ENCODE peak calls at places on chromosomes 6 and 20, in five cellular contexts. One of them, this sample, is unnamed.

GRCh38 chr6:143427109-143427817 is 23.2 kb downstream of the ADAT2 start:
- DNase-seq in mesendoderm: peak
- DNase-seq in foreskin keratinocyte: peak
- DNase-seq in MM.1S: peak
- DNase-seq in activated naive CD4-positive, alpha-beta T cell treated with anti-CD3 and anti-CD28 coated beads, Interleukin-2, amount 50 U/mL, for 16 hours: peak
- DNase-seq in this sample: peak

GRCh38 chr20:63499333-63499969 is 568 bp upstream of the EEF1A2 start:
- DNase-seq in activated naive CD4-positive, alpha-beta T cell treated with anti-CD3 and anti-CD28 coated beads, Interleukin-2, amount 50 U/mL, for 16 hours: no peak
- DNase-seq in mesendoderm: no peak
- DNase-seq in foreskin keratinocyte: no peak
- DNase-seq in MM.1S: no peak
- DNase-seq in this sample: peak

GRCh38 chr6:143457563-143458359 is 7.2 kb downstream of the PEX3 start:
- DNase-seq in mesendoderm: peak
- DNase-seq in activated naive CD4-positive, alpha-beta T cell treated with anti-CD3 and anti-CD28 coated beads, Interleukin-2, amount 50 U/mL, for 16 hours: no peak
- DNase-seq in foreskin keratinocyte: peak
- DNase-seq in MM.1S: no peak
- DNase-seq in this sample: no peak

GRCh38 chr6:140079328-140079727 is 704.9 kb upstream of the CITED2 start:
- DNase-seq in foreskin keratinocyte: no peak
- DNase-seq in activated naive CD4-positive, alpha-beta T cell treated with anti-CD3 and anti-CD28 coated beads, Interleukin-2, amount 50 U/mL, for 16 hours: no peak
- DNase-seq in mesendoderm: peak
- DNase-seq in MM.1S: no peak
- DNase-seq in this sample: no peak

GRCh38 chr6:139533573-139534471 is 159.4 kb upstream of the CITED2 start:
- DNase-seq in activated naive CD4-positive, alpha-beta T cell treated with anti-CD3 and anti-CD28 coated beads, Interleukin-2, amount 50 U/mL, for 16 hours: no peak
- DNase-seq in foreskin keratinocyte: peak
- DNase-seq in MM.1S: peak
- DNase-seq in mesendoderm: peak
- DNase-seq in this sample: no peak

GRCh38 chr20:8131598-8132014 is 460 bp upstream of the PLCB1 start:
- DNase-seq in mesendoderm: no peak
- DNase-seq in MM.1S: peak
- DNase-seq in activated naive CD4-positive, alpha-beta T cell treated with anti-CD3 and anti-CD28 coated beads, Interleukin-2, amount 50 U/mL, for 16 hours: no peak
- DNase-seq in foreskin keratinocyte: peak
- DNase-seq in this sample: no peak

GRCh38 chr6:117463762-117464665 is 18.5 kb upstream of the DCBLD1 start:
- DNase-seq in activated naive CD4-positive, alpha-beta T cell treated with anti-CD3 and anti-CD28 coated beads, Interleukin-2, amount 50 U/mL, for 16 hours: no peak
- DNase-seq in mesendoderm: no peak
- DNase-seq in MM.1S: no peak
- DNase-seq in foreskin keratinocyte: peak
- DNase-seq in this sample: no peak

GRCh38 chr6:168404560-168404959 is 36.4 kb upstream of the SMOC2 start:
- DNase-seq in foreskin keratinocyte: no peak
- DNase-seq in MM.1S: no peak
- DNase-seq in mesendoderm: no peak
- DNase-seq in activated naive CD4-positive, alpha-beta T cell treated with anti-CD3 and anti-CD28 coated beads, Interleukin-2, amount 50 U/mL, for 16 hours: no peak
- DNase-seq in this sample: no peak

GRCh38 chr6:163991326-163991725 is 576.8 kb downstream of the QKI start:
- DNase-seq in MM.1S: no peak
- DNase-seq in activated naive CD4-positive, alpha-beta T cell treated with anti-CD3 and anti-CD28 coated beads, Interleukin-2, amount 50 U/mL, for 16 hours: no peak
- DNase-seq in foreskin keratinocyte: no peak
- DNase-seq in mesendoderm: no peak
- DNase-seq in this sample: no peak

GRCh38 chr6:52612336-52613096 is 35.7 kb upstream of the TRAM2 start:
- DNase-seq in MM.1S: no peak
- DNase-seq in foreskin keratinocyte: no peak
- DNase-seq in mesendoderm: peak
- DNase-seq in activated naive CD4-positive, alpha-beta T cell treated with anti-CD3 and anti-CD28 coated beads, Interleukin-2, amount 50 U/mL, for 16 hours: no peak
- DNase-seq in this sample: peak

GRCh38 chr20:52267418-52267817 is 75.8 kb upstream of the ZFP64 start:
- DNase-seq in foreskin keratinocyte: no peak
- DNase-seq in mesendoderm: no peak
- DNase-seq in MM.1S: no peak
- DNase-seq in activated naive CD4-positive, alpha-beta T cell treated with anti-CD3 and anti-CD28 coated beads, Interleukin-2, amount 50 U/mL, for 16 hours: no peak
- DNase-seq in this sample: no peak

GRCh38 chr6:97841763-97842162 is 558.7 kb upstream of the MMS22L start:
- DNase-seq in activated naive CD4-positive, alpha-beta T cell treated with anti-CD3 and anti-CD28 coated beads, Interleukin-2, amount 50 U/mL, for 16 hours: no peak
- DNase-seq in foreskin keratinocyte: no peak
- DNase-seq in mesendoderm: no peak
- DNase-seq in MM.1S: no peak
- DNase-seq in this sample: no peak

GRCh38 chr20:21342656-21343345 is 39.7 kb downstream of the XRN2 start:
- DNase-seq in foreskin keratinocyte: no peak
- DNase-seq in MM.1S: no peak
- DNase-seq in activated naive CD4-positive, alpha-beta T cell treated with anti-CD3 and anti-CD28 coated beads, Interleukin-2, amount 50 U/mL, for 16 hours: no peak
- DNase-seq in mesendoderm: no peak
- DNase-seq in this sample: peak

GRCh38 chr6:83199865-83200230 is 6.7 kb downstream of the RWDD2A start:
- DNase-seq in mesendoderm: no peak
- DNase-seq in MM.1S: no peak
- DNase-seq in foreskin keratinocyte: peak
- DNase-seq in activated naive CD4-positive, alpha-beta T cell treated with anti-CD3 and anti-CD28 coated beads, Interleukin-2, amount 50 U/mL, for 16 hours: no peak
- DNase-seq in this sample: no peak

GRCh38 chr6:21468487-21468886 is 125.1 kb upstream of the SOX4 start:
- DNase-seq in activated naive CD4-positive, alpha-beta T cell treated with anti-CD3 and anti-CD28 coated beads, Interleukin-2, amount 50 U/mL, for 16 hours: no peak
- DNase-seq in foreskin keratinocyte: no peak
- DNase-seq in MM.1S: no peak
- DNase-seq in mesendoderm: no peak
- DNase-seq in this sample: peak

GRCh38 chr20:43558412-43559146 is at the start of gene SGK2:
- DNase-seq in foreskin keratinocyte: no peak
- DNase-seq in MM.1S: no peak
- DNase-seq in mesendoderm: peak
- DNase-seq in activated naive CD4-positive, alpha-beta T cell treated with anti-CD3 and anti-CD28 coated beads, Interleukin-2, amount 50 U/mL, for 16 hours: no peak
- DNase-seq in this sample: no peak

GRCh38 chr20:7609250-7609649 is 331.0 kb downstream of the HAO1 start:
- DNase-seq in mesendoderm: no peak
- DNase-seq in activated naive CD4-positive, alpha-beta T cell treated with anti-CD3 and anti-CD28 coated beads, Interleukin-2, amount 50 U/mL, for 16 hours: no peak
- DNase-seq in MM.1S: no peak
- DNase-seq in foreskin keratinocyte: no peak
- DNase-seq in this sample: no peak

GRCh38 chr6:107532707-107533106 is 42.8 kb downstream of the SOBP start:
- DNase-seq in mesendoderm: no peak
- DNase-seq in foreskin keratinocyte: no peak
- DNase-seq in MM.1S: no peak
- DNase-seq in activated naive CD4-positive, alpha-beta T cell treated with anti-CD3 and anti-CD28 coated beads, Interleukin-2, amount 50 U/mL, for 16 hours: no peak
- DNase-seq in this sample: no peak

GRCh38 chr6:149680490-149680889 is 32.0 kb upstream of the KATNA1 start:
- DNase-seq in foreskin keratinocyte: no peak
- DNase-seq in activated naive CD4-positive, alpha-beta T cell treated with anti-CD3 and anti-CD28 coated beads, Interleukin-2, amount 50 U/mL, for 16 hours: no peak
- DNase-seq in mesendoderm: no peak
- DNase-seq in MM.1S: no peak
- DNase-seq in this sample: no peak

GRCh38 chr20:25280051-25280573 is 32.2 kb downstream of the PYGB start:
- DNase-seq in MM.1S: no peak
- DNase-seq in foreskin keratinocyte: no peak
- DNase-seq in activated naive CD4-positive, alpha-beta T cell treated with anti-CD3 and anti-CD28 coated beads, Interleukin-2, amount 50 U/mL, for 16 hours: peak
- DNase-seq in mesendoderm: no peak
- DNase-seq in this sample: no peak

GRCh38 chr20:30168025-30168799 is 1089.3 kb upstream of the DEFB115 start:
- DNase-seq in activated naive CD4-positive, alpha-beta T cell treated with anti-CD3 and anti-CD28 coated beads, Interleukin-2, amount 50 U/mL, for 16 hours: peak
- DNase-seq in mesendoderm: no peak
- DNase-seq in MM.1S: no peak
- DNase-seq in foreskin keratinocyte: no peak
- DNase-seq in this sample: no peak

GRCh38 chr20:42612262-42612661 is 577.4 kb downstream of the PTPRT start:
- DNase-seq in MM.1S: no peak
- DNase-seq in activated naive CD4-positive, alpha-beta T cell treated with anti-CD3 and anti-CD28 coated beads, Interleukin-2, amount 50 U/mL, for 16 hours: no peak
- DNase-seq in foreskin keratinocyte: no peak
- DNase-seq in mesendoderm: no peak
- DNase-seq in this sample: no peak

GRCh38 chr6:117605169-117605826 is 3.0 kb upstream of the GOPC start:
- DNase-seq in MM.1S: peak
- DNase-seq in activated naive CD4-positive, alpha-beta T cell treated with anti-CD3 and anti-CD28 coated beads, Interleukin-2, amount 50 U/mL, for 16 hours: peak
- DNase-seq in foreskin keratinocyte: peak
- DNase-seq in mesendoderm: peak
- DNase-seq in this sample: peak

GRCh38 chr6:142763205-142763604 is 181.8 kb downstream of the HIVEP2 start:
- DNase-seq in MM.1S: no peak
- DNase-seq in mesendoderm: no peak
- DNase-seq in activated naive CD4-positive, alpha-beta T cell treated with anti-CD3 and anti-CD28 coated beads, Interleukin-2, amount 50 U/mL, for 16 hours: no peak
- DNase-seq in foreskin keratinocyte: peak
- DNase-seq in this sample: no peak

GRCh38 chr20:41364236-41364855 is 2.3 kb downstream of the EMILIN3 start:
- DNase-seq in activated naive CD4-positive, alpha-beta T cell treated with anti-CD3 and anti-CD28 coated beads, Interleukin-2, amount 50 U/mL, for 16 hours: no peak
- DNase-seq in MM.1S: no peak
- DNase-seq in mesendoderm: no peak
- DNase-seq in foreskin keratinocyte: no peak
- DNase-seq in this sample: no peak

GRCh38 chr6:453152-453551 is 61.6 kb downstream of the IRF4 start:
- DNase-seq in mesendoderm: no peak
- DNase-seq in foreskin keratinocyte: no peak
- DNase-seq in activated naive CD4-positive, alpha-beta T cell treated with anti-CD3 and anti-CD28 coated beads, Interleukin-2, amount 50 U/mL, for 16 hours: no peak
- DNase-seq in MM.1S: no peak
- DNase-seq in this sample: peak

GRCh38 chr6:90028080-90028778 is 134.0 kb downstream of the GJA10 start:
- DNase-seq in MM.1S: no peak
- DNase-seq in mesendoderm: no peak
- DNase-seq in activated naive CD4-positive, alpha-beta T cell treated with anti-CD3 and anti-CD28 coated beads, Interleukin-2, amount 50 U/mL, for 16 hours: no peak
- DNase-seq in foreskin keratinocyte: no peak
- DNase-seq in this sample: peak

GRCh38 chr20:13259921-13260320 is 38.8 kb downstream of the ISM1 start:
- DNase-seq in mesendoderm: no peak
- DNase-seq in foreskin keratinocyte: no peak
- DNase-seq in MM.1S: no peak
- DNase-seq in activated naive CD4-positive, alpha-beta T cell treated with anti-CD3 and anti-CD28 coated beads, Interleukin-2, amount 50 U/mL, for 16 hours: no peak
- DNase-seq in this sample: peak

GRCh38 chr6:148700713-148701392 is 46.0 kb upstream of the UST start:
- DNase-seq in mesendoderm: peak
- DNase-seq in foreskin keratinocyte: peak
- DNase-seq in activated naive CD4-positive, alpha-beta T cell treated with anti-CD3 and anti-CD28 coated beads, Interleukin-2, amount 50 U/mL, for 16 hours: no peak
- DNase-seq in MM.1S: peak
- DNase-seq in this sample: no peak

GRCh38 chr6:96927660-96928059 is 3.1 kb downstream of the KLHL32 start:
- DNase-seq in mesendoderm: no peak
- DNase-seq in activated naive CD4-positive, alpha-beta T cell treated with anti-CD3 and anti-CD28 coated beads, Interleukin-2, amount 50 U/mL, for 16 hours: no peak
- DNase-seq in foreskin keratinocyte: no peak
- DNase-seq in MM.1S: no peak
- DNase-seq in this sample: no peak

GRCh38 chr6:25578538-25578937 is 73.5 kb upstream of the SCGN start:
- DNase-seq in activated naive CD4-positive, alpha-beta T cell treated with anti-CD3 and anti-CD28 coated beads, Interleukin-2, amount 50 U/mL, for 16 hours: no peak
- DNase-seq in MM.1S: no peak
- DNase-seq in mesendoderm: no peak
- DNase-seq in foreskin keratinocyte: no peak
- DNase-seq in this sample: no peak

GRCh38 chr20:63835031-63835858 is 4.2 kb upstream of the ZBTB46 start:
- DNase-seq in mesendoderm: peak
- DNase-seq in MM.1S: no peak
- DNase-seq in foreskin keratinocyte: peak
- DNase-seq in activated naive CD4-positive, alpha-beta T cell treated with anti-CD3 and anti-CD28 coated beads, Interleukin-2, amount 50 U/mL, for 16 hours: no peak
- DNase-seq in this sample: peak

GRCh38 chr20:57268399-57269076 is 2.1 kb upstream of the BMP7 start:
- DNase-seq in MM.1S: no peak
- DNase-seq in mesendoderm: no peak
- DNase-seq in activated naive CD4-positive, alpha-beta T cell treated with anti-CD3 and anti-CD28 coated beads, Interleukin-2, amount 50 U/mL, for 16 hours: no peak
- DNase-seq in foreskin keratinocyte: no peak
- DNase-seq in this sample: no peak

GRCh38 chr6:132683543-132683942 is 24.6 kb upstream of the TAAR1 start:
- DNase-seq in foreskin keratinocyte: peak
- DNase-seq in mesendoderm: peak
- DNase-seq in activated naive CD4-positive, alpha-beta T cell treated with anti-CD3 and anti-CD28 coated beads, Interleukin-2, amount 50 U/mL, for 16 hours: no peak
- DNase-seq in MM.1S: no peak
- DNase-seq in this sample: no peak

GRCh38 chr6:13120483-13121482 is 207.6 kb downstream of the TBC1D7 start:
- DNase-seq in activated naive CD4-positive, alpha-beta T cell treated with anti-CD3 and anti-CD28 coated beads, Interleukin-2, amount 50 U/mL, for 16 hours: no peak
- DNase-seq in mesendoderm: peak
- DNase-seq in foreskin keratinocyte: no peak
- DNase-seq in MM.1S: no peak
- DNase-seq in this sample: peak